ENCODE peak calls at places on chromosomes 4 and X, in five cellular contexts. One of them, this sample, is unnamed.

GRCh38 chr4:6658635-6659075 is 18.2 kb downstream of the MRFAP1 start:
- DNase-seq in H4: no peak
- DNase-seq in WTC11: peak; percentile 60
- DNase-seq in fibroblast of the aortic adventitia: no peak
- DNase-seq in ureter: no peak
- DNase-seq in this sample: peak; percentile 77

GRCh38 chr4:7970031-7970946 is 30.6 kb upstream of the AFAP1 start:
- DNase-seq in H4: peak; percentile 92
- DNase-seq in WTC11: no peak
- DNase-seq in fibroblast of the aortic adventitia: peak; percentile 77
- DNase-seq in ureter: no peak
- DNase-seq in this sample: no peak

GRCh38 chrX:25206761-25207160 is 191.0 kb upstream of the ARX start:
- DNase-seq in H4: peak; percentile 78
- DNase-seq in WTC11: no peak
- DNase-seq in fibroblast of the aortic adventitia: peak; percentile 14
- DNase-seq in ureter: no peak
- DNase-seq in this sample: no peak

GRCh38 chrX:25337841-25338240 is 322.1 kb upstream of the ARX start:
- DNase-seq in H4: peak; percentile 9
- DNase-seq in WTC11: no peak
- DNase-seq in fibroblast of the aortic adventitia: no peak
- DNase-seq in ureter: no peak
- DNase-seq in this sample: no peak

GRCh38 chrX:47523297-47523696 is 37.7 kb upstream of the ARAF start:
- DNase-seq in H4: peak; percentile 61
- DNase-seq in WTC11: peak; percentile 83
- DNase-seq in fibroblast of the aortic adventitia: peak; percentile 65
- DNase-seq in ureter: peak; percentile 81
- DNase-seq in this sample: peak; percentile 84

GRCh38 chr4:84224522-84224921 is 274.6 kb downstream of the NKX6-1 start:
- DNase-seq in H4: no peak
- DNase-seq in WTC11: no peak
- DNase-seq in fibroblast of the aortic adventitia: no peak
- DNase-seq in ureter: no peak
- DNase-seq in this sample: no peak

GRCh38 chr4:82638479-82638878 is 76.7 kb upstream of the TMEM150C start:
- DNase-seq in H4: no peak
- DNase-seq in WTC11: no peak
- DNase-seq in fibroblast of the aortic adventitia: no peak
- DNase-seq in ureter: no peak
- DNase-seq in this sample: no peak

GRCh38 chr4:77158487-77158861 is 1.5 kb downstream of the CCNG2 start:
- DNase-seq in H4: no peak
- DNase-seq in WTC11: no peak
- DNase-seq in fibroblast of the aortic adventitia: peak; percentile 29
- DNase-seq in ureter: no peak
- DNase-seq in this sample: no peak

GRCh38 chr4:100462206-100462605 is 55.6 kb downstream of the EMCN start:
- DNase-seq in H4: no peak
- DNase-seq in WTC11: no peak
- DNase-seq in fibroblast of the aortic adventitia: peak; percentile 28
- DNase-seq in ureter: no peak
- DNase-seq in this sample: no peak

GRCh38 chrX:69538321-69538876 is 34.3 kb downstream of the NALF2 start:
- DNase-seq in H4: no peak
- DNase-seq in WTC11: peak; percentile 77
- DNase-seq in fibroblast of the aortic adventitia: peak; percentile 49
- DNase-seq in ureter: peak; percentile 75
- DNase-seq in this sample: no peak

GRCh38 chr4:92864176-92864575 is 560.4 kb downstream of the GRID2 start:
- DNase-seq in H4: no peak
- DNase-seq in WTC11: no peak
- DNase-seq in fibroblast of the aortic adventitia: no peak
- DNase-seq in ureter: no peak
- DNase-seq in this sample: no peak

GRCh38 chr4:8381814-8382581 is 58.5 kb downstream of the ACOX3 start:
- DNase-seq in H4: no peak
- DNase-seq in WTC11: no peak
- DNase-seq in fibroblast of the aortic adventitia: no peak
- DNase-seq in ureter: no peak
- DNase-seq in this sample: no peak

GRCh38 chr4:101282076-101282844 is 65.1 kb downstream of the PPP3CA start:
- DNase-seq in H4: no peak
- DNase-seq in WTC11: no peak
- DNase-seq in fibroblast of the aortic adventitia: no peak
- DNase-seq in ureter: no peak
- DNase-seq in this sample: no peak

GRCh38 chrX:47217121-47217851 is 1.2 kb upstream of the CDK16 start:
- DNase-seq in H4: peak; percentile 48
- DNase-seq in WTC11: no peak
- DNase-seq in fibroblast of the aortic adventitia: peak; percentile 64
- DNase-seq in ureter: no peak
- DNase-seq in this sample: no peak

This sample was measured in coronary artery.